ENCODE peak calls at places on chromosome 22, in four cellular contexts. W is HepG2, Y is K562, F is H1. I is an unnamed sample.

GRCh38 chr22:30922151-30922611 is 46.4 kb downstream of the MORC2 start:
- DNase-seq in W (no peak), Y (no peak), F (no peak), I (no peak)

GRCh38 chr22:37485006-37485713 is 1.0 kb downstream of the MFNG start:
- DNase-seq in W (no peak), Y (no peak), F (no peak), I (no peak)

GRCh38 chr22:24523873-24524272 is 28.7 kb downstream of the UPB1 start:
- DNase-seq in W (no peak), Y (no peak), F (no peak), I (no peak)

GRCh38 chr22:37454857-37455686 is 27.8 kb upstream of the ELFN2 start:
- DNase-seq in W (peak; percentile 88), Y (peak; percentile 47), F (no peak), I (peak; percentile 55)

GRCh38 chr22:50129121-50129734 is 39.4 kb downstream of the MOV10L1 start:
- DNase-seq in W (no peak), Y (no peak), F (no peak), I (no peak)

GRCh38 chr22:24433001-24433867 is 5.8 kb downstream of the ADORA2A start:
- DNase-seq in W (no peak), Y (no peak), F (no peak), I (no peak)

GRCh38 chr22:26476705-26477340 is 6.8 kb downstream of the HPS4 start:
- DNase-seq in W (peak; percentile 32), Y (no peak), F (no peak), I (no peak)

GRCh38 chr22:42985541-42985925 is 29.4 kb downstream of the PACSIN2 start:
- DNase-seq in W (no peak), Y (no peak), F (no peak), I (no peak)

GRCh38 chr22:32448980-32449379 is 15.3 kb downstream of the BPIFC start:
- DNase-seq in W (no peak), Y (no peak), F (no peak), I (no peak)

GRCh38 chr22:49156662-49157285 is 670.9 kb downstream of the BRD1 start:
- DNase-seq in W (no peak), Y (no peak), F (no peak), I (no peak)

GRCh38 chr22:46111645-46112306 is 38.5 kb upstream of the PPARA start:
- DNase-seq in W (no peak), Y (no peak), F (no peak), I (no peak)

GRCh38 chr22:33126881-33127280 is 68.7 kb upstream of the SYN3 start:
- DNase-seq in W (peak; percentile 39), Y (no peak), F (peak; percentile 13), I (peak; percentile 35)

GRCh38 chr22:50256936-50257440 is 4.5 kb downstream of the MAPK12 start:
- DNase-seq in W (no peak), Y (no peak), F (no peak), I (no peak)

GRCh38 chr22:27113211-27114030 is 456.0 kb downstream of the MIAT start:
- DNase-seq in W (peak; percentile 63), Y (no peak), F (no peak), I (peak; percentile 65)

GRCh38 chr22:19533049-19533626 is 8.9 kb upstream of the CLDN5 start:
- DNase-seq in W (no peak), Y (no peak), F (no peak), I (no peak)

DNA sequence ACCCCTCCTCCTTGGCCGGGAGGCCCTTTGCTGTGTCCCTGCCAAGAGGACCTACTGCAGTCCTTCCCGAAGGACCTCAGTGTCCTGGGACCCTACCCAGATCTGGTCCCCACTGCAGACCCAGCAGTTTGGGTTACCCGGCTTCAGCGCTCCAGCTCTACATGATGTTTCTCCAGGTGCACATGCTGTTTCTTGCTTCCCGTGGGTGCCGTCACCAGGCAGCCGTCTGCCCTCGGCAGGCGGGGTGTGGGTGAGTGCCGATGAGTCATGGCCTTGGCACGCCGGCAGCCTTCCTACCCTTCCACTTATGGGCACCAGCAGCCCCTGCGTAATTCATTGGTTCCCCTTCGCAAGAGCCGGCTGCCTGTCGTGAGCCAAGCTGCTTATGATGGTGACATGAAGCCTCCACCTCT is 101.8 kb downstream of the BCR start:
- DNase-seq in W (no peak), Y (no peak), F (no peak), I (peak; percentile 54)
- TF ChIP-seq PHF8 in W (no peak), Y (no peak), F (no peak), I (no peak)

DNA sequence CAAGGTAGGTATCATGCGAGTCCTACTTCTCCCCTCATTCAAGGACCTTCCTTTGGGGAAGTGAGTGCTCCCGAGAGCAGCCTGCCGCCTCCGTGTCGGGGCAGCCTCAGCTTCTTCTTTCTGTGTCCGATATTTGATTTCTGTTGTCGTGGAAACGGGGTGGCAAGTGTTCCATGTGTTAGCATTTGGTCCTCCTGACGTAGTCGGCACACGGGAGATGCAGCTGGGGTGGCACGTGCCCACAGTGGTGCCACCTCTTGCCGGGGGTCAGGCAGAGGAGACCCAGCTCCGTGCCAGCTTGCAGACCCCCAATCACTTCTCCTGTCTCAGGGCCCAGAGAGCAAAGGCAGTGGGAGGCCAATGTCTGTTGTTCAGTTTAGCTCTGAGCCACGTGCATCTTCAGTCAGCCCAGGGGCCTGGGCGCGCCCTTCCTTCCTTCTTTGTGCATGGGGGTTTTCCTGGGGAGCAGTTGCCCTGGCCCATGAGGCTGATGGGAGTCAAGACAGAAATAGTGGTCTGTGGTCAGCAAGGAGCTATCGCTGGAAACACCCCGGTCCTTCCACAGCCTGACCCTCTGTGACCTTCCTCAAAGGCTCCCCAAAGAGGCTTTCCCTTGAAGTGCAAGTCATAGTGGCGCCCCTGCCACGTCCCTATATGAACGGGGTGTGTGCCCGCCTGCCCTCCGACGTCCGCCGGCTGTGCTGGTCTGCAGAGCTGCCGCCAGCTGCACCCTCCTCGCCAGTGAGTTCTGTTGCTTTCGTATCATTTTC is 44.5 kb downstream of the PARVB start:
- DNase-seq in W (no peak), Y (no peak), F (no peak), I (no peak)
- TF ChIP-seq RNF2 in W (no peak), Y (no peak), F (no peak), I (no peak)

DNA sequence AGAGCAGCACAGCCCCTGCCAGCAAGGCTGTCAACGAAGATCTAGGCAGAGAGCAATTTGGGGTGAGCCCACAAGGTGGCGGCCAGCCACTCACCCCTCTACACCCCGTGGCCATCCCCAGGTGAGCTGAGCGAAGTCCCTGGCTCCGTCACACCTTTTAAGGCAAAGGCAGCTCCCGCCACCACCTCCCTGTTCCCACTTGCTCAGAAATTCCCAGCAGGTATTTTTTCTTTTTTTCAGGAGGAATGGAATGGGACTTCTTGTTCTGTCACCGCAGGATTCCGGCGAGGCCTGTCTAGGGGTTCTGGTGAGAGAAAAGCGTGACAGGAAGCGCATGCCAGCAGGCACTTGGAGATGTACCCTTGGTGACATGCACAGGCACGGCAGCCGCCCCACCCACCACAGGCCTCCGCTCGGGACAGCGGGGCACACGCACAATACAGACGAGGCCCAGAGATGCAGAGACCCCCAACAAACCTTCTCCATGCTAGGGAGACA is 10.0 kb downstream of the RPL3 start:
- DNase-seq in W (no peak), Y (peak; percentile 47), F (no peak), I (no peak)
- TF ChIP-seq CTCF in W (peak; percentile 50), Y (peak; percentile 42), F (peak; percentile 53), I (no peak)

GRCh38 chr22:36334081-36334831 is 53.5 kb downstream of the MYH9 start:
- DNase-seq in W (no peak), Y (peak; percentile 82), F (no peak), I (no peak)

GRCh38 chr22:36337365-36338130 is 50.2 kb downstream of the MYH9 start:
- DNase-seq in W (no peak), Y (no peak), F (no peak), I (no peak)

GRCh38 chr22:36335621-36336020 is 52.1 kb downstream of the MYH9 start:
- DNase-seq in W (no peak), Y (no peak), F (no peak), I (no peak)

GRCh38 chr22:36334838-36335603 is 52.7 kb downstream of the MYH9 start:
- DNase-seq in W (no peak), Y (peak; percentile 24), F (no peak), I (no peak)

GRCh38 chr22:36336246-36337182 is 51.3 kb downstream of the MYH9 start:
- DNase-seq in W (no peak), Y (no peak), F (no peak), I (no peak)
- TF ChIP-seq PHF8 in W (no peak), Y (no peak), F (no peak), I (no peak)